ENCODE peak calls at places on chromosomes 2 and 18, in six cellular contexts. W is esophagus squamous epithelium, U is GM23338, Q is HFF-Myc, K is mesenchymal stem cell, Z is NB4. X is an unnamed sample.

GRCh38 chr2:201707753-201708152 is 9.3 kb upstream of the MPP4 start:
- DNase-seq in W (no peak), U (no peak), Q (no peak), K (no peak), Z (no peak), X (no peak)

GRCh38 chr2:33448216-33448899 is 28.1 kb upstream of the RASGRP3 start:
- DNase-seq in W (no peak), U (no peak), Q (no peak), K (peak; percentile 79), Z (peak; percentile 67), X (no peak)

GRCh38 chr2:192146069-192147006 is 48.4 kb downstream of the TMEFF2 start:
- DNase-seq in W (no peak), U (no peak), Q (no peak), K (peak; percentile 65), Z (no peak), X (no peak)

GRCh38 chr18:71485578-71485977 is 1058.6 kb downstream of the CBLN2 start:
- DNase-seq in W (no peak), U (no peak), Q (no peak), K (no peak), Z (peak; percentile 23), X (no peak)

GRCh38 chr2:96267159-96267971 is 1.3 kb downstream of the CIAO1 start:
- DNase-seq in W (no peak), U (peak; percentile 72), Q (no peak), K (peak; percentile 61), Z (peak; percentile 83), X (no peak)

GRCh38 chr2:240308111-240308651 is 127.3 kb upstream of the GPC1 start:
- DNase-seq in W (no peak), U (no peak), Q (no peak), K (no peak), Z (no peak), X (no peak)

GRCh38 chr2:190592831-190593230 is 56.1 kb upstream of the NAB1 start:
- DNase-seq in W (no peak), U (no peak), Q (no peak), K (no peak), Z (no peak), X (no peak)

GRCh38 chr2:205764502-205764815 is 82.2 kb downstream of the NRP2 start:
- DNase-seq in W (no peak), U (peak; percentile 24), Q (no peak), K (no peak), Z (no peak), X (no peak)

GRCh38 chr2:43787895-43788294 is 14.1 kb downstream of the DYNC2LI1 start:
- DNase-seq in W (no peak), U (no peak), Q (no peak), K (no peak), Z (no peak), X (no peak)

GRCh38 chr2:238228700-238229099 is 11.1 kb downstream of the HES6 start:
- DNase-seq in W (no peak), U (no peak), Q (no peak), K (peak; percentile 57), Z (no peak), X (no peak)

GRCh38 chr18:2316686-2317308 is 254.5 kb downstream of the METTL4 start:
- DNase-seq in W (no peak), U (no peak), Q (no peak), K (no peak), Z (no peak), X (peak; percentile 57)

GRCh38 chr2:85862426-85862825 is 26.4 kb downstream of the ST3GAL5 start:
- DNase-seq in W (no peak), U (no peak), Q (no peak), K (no peak), Z (peak; percentile 21), X (no peak)

GRCh38 chr18:9971313-9971920 is 57.6 kb downstream of the VAPA start:
- DNase-seq in W (no peak), U (peak; percentile 84), Q (peak; percentile 69), K (peak; percentile 79), Z (peak; percentile 83), X (peak; percentile 85)

GRCh38 chr2:68726608-68727367 is 7.8 kb upstream of the ARHGAP25 start:
- DNase-seq in W (peak; percentile 20), U (no peak), Q (no peak), K (peak; percentile 28), Z (peak; percentile 94), X (peak; percentile 27)

GRCh38 chr2:112768432-112768831 is 4.0 kb upstream of the CKAP2L start:
- DNase-seq in W (no peak), U (no peak), Q (no peak), K (peak; percentile 82), Z (no peak), X (no peak)

GRCh38 chr2:180924078-180924477 is 56.3 kb upstream of the UBE2E3 start:
- DNase-seq in W (no peak), U (no peak), Q (no peak), K (no peak), Z (no peak), X (no peak)

GRCh38 chr2:118850171-118850900 is 2.9 kb upstream of the EN1 start:
- DNase-seq in W (no peak), U (peak; percentile 41), Q (no peak), K (no peak), Z (no peak), X (no peak)

GRCh38 chr2:240387669-240388358 is 47.6 kb upstream of the GPC1 start:
- DNase-seq in W (no peak), U (no peak), Q (peak; percentile 84), K (peak; percentile 90), Z (peak; percentile 28), X (peak; percentile 58)

GRCh38 chr18:23401400-23402347 is 51.4 kb upstream of the RIOK3 start:
- DNase-seq in W (no peak), U (peak; percentile 63), Q (peak; percentile 32), K (peak; percentile 88), Z (no peak), X (peak; percentile 24)

GRCh38 chr2:36965751-36966369 is 476 bp downstream of the STRN start:
- DNase-seq in W (peak; percentile 14), U (peak; percentile 92), Q (no peak), K (peak; percentile 41), Z (peak; percentile 68), X (no peak)

GRCh38 chr18:75183973-75184372 is 25.0 kb downstream of the PTGR3 start:
- DNase-seq in W (no peak), U (no peak), Q (no peak), K (no peak), Z (no peak), X (no peak)

GRCh38 chr2:189608160-189608559 is 27.6 kb upstream of the SLC40A1 start:
- DNase-seq in W (no peak), U (no peak), Q (no peak), K (no peak), Z (no peak), X (no peak)

GRCh38 chr2:41933585-41934322 is 114.1 kb upstream of the PKDCC start:
- DNase-seq in W (no peak), U (no peak), Q (no peak), K (peak; percentile 97), Z (no peak), X (no peak)

GRCh38 chr2:106801256-106801655 is 84.7 kb downstream of the ST6GAL2 start:
- DNase-seq in W (no peak), U (peak; percentile 68), Q (no peak), K (no peak), Z (no peak), X (no peak)

GRCh38 chr2:106800180-106800579 is 85.8 kb downstream of the ST6GAL2 start:
- DNase-seq in W (no peak), U (no peak), Q (no peak), K (no peak), Z (no peak), X (no peak)

DNA sequence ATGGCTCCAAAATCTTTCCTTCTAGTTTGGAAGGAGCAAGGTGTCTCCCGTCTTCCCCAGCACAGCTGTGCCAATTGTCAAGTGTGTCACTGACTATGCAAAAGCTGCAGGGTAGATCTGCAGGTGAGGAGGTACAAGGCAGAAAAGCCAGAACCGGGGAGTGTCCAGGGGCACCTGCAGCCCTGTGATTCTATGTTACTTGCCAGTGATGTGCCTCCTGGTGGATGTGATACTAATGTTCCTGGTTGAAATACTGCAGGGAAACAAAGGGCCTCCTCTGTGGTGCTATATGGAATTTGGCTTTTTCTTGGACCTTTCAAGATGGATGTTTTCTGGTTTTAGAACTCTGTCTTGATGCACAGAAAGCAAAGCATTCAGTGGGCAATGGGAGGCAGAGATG is 80.3 kb downstream of the ST6GAL2 start:
- DNase-seq in W (no peak), U (peak; percentile 22), Q (no peak), K (no peak), Z (no peak), X (no peak)
- H3K4me3 ChIP-seq in W (no peak overlapping the region), U (no peak overlapping the region), Q (no peak overlapping the region), K (no peak overlapping the region), Z (no peak overlapping the region), X (no peak overlapping the region)

GRCh38 chr18:58263055-58263732 is 219.2 kb downstream of the NEDD4L start:
- DNase-seq in W (no peak), U (peak; percentile 29), Q (no peak), K (peak; percentile 60), Z (no peak), X (no peak)
- H3K4me3 ChIP-seq in W (no peak overlapping the region), U (no peak overlapping the region), Q (no peak overlapping the region), K (no peak overlapping the region), Z (no peak overlapping the region), X (no peak overlapping the region)

DNA sequence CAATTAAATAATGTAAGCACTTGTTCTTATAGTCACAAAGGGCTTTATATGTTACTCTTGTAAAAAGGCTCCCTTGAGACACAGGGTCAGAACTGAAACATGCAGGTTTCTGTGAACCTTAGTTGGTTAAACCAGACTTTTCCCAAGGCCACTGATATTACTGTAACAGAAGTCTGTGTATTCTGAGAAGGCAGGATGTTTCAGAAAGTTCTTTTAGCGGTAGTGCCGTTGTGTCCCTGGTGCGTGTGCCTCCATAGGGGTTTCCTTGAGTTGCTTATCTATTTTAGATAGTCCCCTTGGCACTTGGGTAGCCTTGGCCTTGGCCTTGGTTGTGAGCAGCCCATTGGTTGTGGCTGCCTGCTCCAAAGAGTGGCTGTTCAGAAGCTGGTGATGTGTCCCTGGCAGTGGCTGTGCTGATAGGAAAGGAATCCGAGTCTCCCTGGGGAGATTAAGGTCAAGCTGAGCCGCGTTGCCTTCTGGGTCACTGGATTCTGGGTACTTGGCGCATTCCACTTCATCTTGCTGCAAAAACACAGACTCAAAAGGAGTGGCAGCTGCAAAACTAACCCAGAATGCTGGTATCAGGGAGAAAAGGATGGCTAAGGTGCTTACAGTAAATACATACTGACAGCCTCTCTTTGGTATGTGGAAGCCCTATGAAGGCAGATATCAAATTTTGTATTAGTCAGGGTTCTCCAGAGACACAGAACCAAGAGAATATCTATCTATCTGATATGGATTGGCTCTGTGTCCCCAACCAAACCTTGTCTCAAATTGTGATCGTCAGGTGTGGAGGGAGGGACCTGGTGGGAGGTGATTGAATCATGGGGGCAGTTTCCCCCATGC is 69.7 kb downstream of the FHOD3 start:
- DNase-seq in W (no peak), U (no peak), Q (no peak), K (no peak), Z (no peak), X (no peak)
- H3K4me3 ChIP-seq in W (no peak overlapping the region), U (no peak overlapping the region), Q (no peak overlapping the region), K (no peak overlapping the region), Z (no peak overlapping the region), X (no peak overlapping the region)

GRCh38 chr2:208546860-208547650 is 140.5 kb downstream of the PTH2R start:
- DNase-seq in W (no peak), U (no peak), Q (no peak), K (no peak), Z (no peak), X (no peak)

GRCh38 chr2:208546107-208546506 is 139.5 kb downstream of the PTH2R start:
- DNase-seq in W (no peak), U (no peak), Q (no peak), K (no peak), Z (no peak), X (no peak)

GRCh38 chr2:208542465-208543041 is 136.0 kb downstream of the PTH2R start:
- DNase-seq in W (no peak), U (no peak), Q (no peak), K (no peak), Z (no peak), X (no peak)

GRCh38 chr2:208548689-208549088 is 142.1 kb downstream of the PTH2R start:
- DNase-seq in W (no peak), U (no peak), Q (no peak), K (no peak), Z (no peak), X (no peak)

GRCh38 chr2:208545398-208546042 is 138.9 kb downstream of the PTH2R start:
- DNase-seq in W (no peak), U (peak; percentile 32), Q (no peak), K (no peak), Z (no peak), X (no peak)
- H3K4me3 ChIP-seq in W (no peak overlapping the region), U (no peak overlapping the region), Q (no peak overlapping the region), K (no peak overlapping the region), Z (no peak overlapping the region), X (no peak overlapping the region)